ENCODE peak calls at places on chromosome 20, in five cellular contexts. One of them, this sample, is unnamed.

GRCh38 chr20:24779886-24780285 is 169.2 kb upstream of the CST7 start:
- DNase-seq in transverse colon: no peak
- DNase-seq in sigmoid colon: peak
- DNase-seq in GM12878: no peak
- DNase-seq in K562: no peak
- DNase-seq in this sample: peak

GRCh38 chr20:14498809-14499208 is 161.4 kb upstream of the FLRT3 start:
- DNase-seq in GM12878: no peak
- DNase-seq in K562: no peak
- DNase-seq in transverse colon: no peak
- DNase-seq in sigmoid colon: no peak
- DNase-seq in this sample: no peak

GRCh38 chr20:25865715-25866656 is 169.3 kb upstream of the ZNF337 start:
- DNase-seq in K562: peak
- DNase-seq in GM12878: no peak
- DNase-seq in transverse colon: peak
- DNase-seq in sigmoid colon: peak
- DNase-seq in this sample: peak

GRCh38 chr20:64063389-64064144 is 569 bp downstream of the TCEA2 start:
- DNase-seq in GM12878: no peak
- DNase-seq in K562: peak
- DNase-seq in sigmoid colon: no peak
- DNase-seq in transverse colon: peak
- DNase-seq in this sample: no peak

GRCh38 chr20:56808732-56809131 is 179.6 kb downstream of the TFAP2C start:
- DNase-seq in transverse colon: peak
- DNase-seq in sigmoid colon: no peak
- DNase-seq in GM12878: no peak
- DNase-seq in K562: no peak
- DNase-seq in this sample: no peak

GRCh38 chr20:41137412-41138216 is at the start of gene PLCG1:
- DNase-seq in K562: peak
- DNase-seq in GM12878: no peak
- DNase-seq in transverse colon: peak
- DNase-seq in sigmoid colon: peak
- DNase-seq in this sample: peak

GRCh38 chr20:1440024-1440423 is 26.6 kb downstream of the NSFL1C start:
- DNase-seq in transverse colon: no peak
- DNase-seq in K562: peak
- DNase-seq in sigmoid colon: no peak
- DNase-seq in GM12878: no peak
- DNase-seq in this sample: no peak

GRCh38 chr20:15578059-15578458 is 995.2 kb downstream of the KIF16B start:
- DNase-seq in sigmoid colon: no peak
- DNase-seq in GM12878: no peak
- DNase-seq in transverse colon: no peak
- DNase-seq in K562: no peak
- DNase-seq in this sample: no peak

GRCh38 chr20:9518776-9519175 is 4.4 kb downstream of the LAMP5 start:
- DNase-seq in transverse colon: no peak
- DNase-seq in GM12878: no peak
- DNase-seq in K562: no peak
- DNase-seq in sigmoid colon: no peak
- DNase-seq in this sample: no peak

GRCh38 chr20:35487479-35487878 is 32.1 kb downstream of the CEP250 start:
- DNase-seq in K562: no peak
- DNase-seq in transverse colon: no peak
- DNase-seq in sigmoid colon: no peak
- DNase-seq in GM12878: no peak
- DNase-seq in this sample: no peak

GRCh38 chr20:16528078-16528477 is 45.2 kb downstream of the KIF16B start:
- DNase-seq in sigmoid colon: no peak
- DNase-seq in transverse colon: peak
- DNase-seq in GM12878: no peak
- DNase-seq in K562: no peak
- DNase-seq in this sample: no peak

GRCh38 chr20:58906894-58907293 is 54.4 kb downstream of the GNAS start:
- DNase-seq in GM12878: no peak
- DNase-seq in sigmoid colon: no peak
- DNase-seq in transverse colon: no peak
- DNase-seq in K562: no peak
- DNase-seq in this sample: no peak

GRCh38 chr20:22371843-22372242 is 212.5 kb downstream of the FOXA2 start:
- DNase-seq in sigmoid colon: no peak
- DNase-seq in transverse colon: no peak
- DNase-seq in GM12878: peak
- DNase-seq in K562: no peak
- DNase-seq in this sample: no peak

GRCh38 chr20:61719691-61720347 is 345.9 kb downstream of the TAF4 start:
- DNase-seq in transverse colon: no peak
- DNase-seq in K562: no peak
- DNase-seq in GM12878: no peak
- DNase-seq in sigmoid colon: no peak
- DNase-seq in this sample: peak

GRCh38 chr20:57717797-57718196 is 8.0 kb upstream of the PMEPA1 start:
- DNase-seq in K562: no peak
- DNase-seq in transverse colon: no peak
- DNase-seq in GM12878: no peak
- DNase-seq in sigmoid colon: no peak
- DNase-seq in this sample: no peak

GRCh38 chr20:973785-974194 is 28.3 kb downstream of the RSPO4 start:
- DNase-seq in sigmoid colon: no peak
- DNase-seq in K562: peak
- DNase-seq in GM12878: peak
- DNase-seq in transverse colon: peak
- DNase-seq in this sample: no peak

GRCh38 chr20:40811004-40811403 is 122.0 kb upstream of the MAFB start:
- DNase-seq in K562: no peak
- DNase-seq in transverse colon: no peak
- DNase-seq in sigmoid colon: no peak
- DNase-seq in GM12878: no peak
- DNase-seq in this sample: no peak

GRCh38 chr20:10673831-10674683 is at the start of gene JAG1:
- DNase-seq in sigmoid colon: peak
- DNase-seq in GM12878: peak
- DNase-seq in transverse colon: peak
- DNase-seq in K562: peak
- DNase-seq in this sample: peak

GRCh38 chr20:35947489-35947888 is 6.8 kb downstream of the SCAND1 start:
- DNase-seq in GM12878: no peak
- DNase-seq in sigmoid colon: no peak
- DNase-seq in transverse colon: no peak
- DNase-seq in K562: no peak
- DNase-seq in this sample: no peak

GRCh38 chr20:41143354-41143753 is 6.0 kb downstream of the PLCG1 start:
- DNase-seq in GM12878: no peak
- DNase-seq in sigmoid colon: no peak
- DNase-seq in transverse colon: peak
- DNase-seq in K562: no peak
- DNase-seq in this sample: no peak

GRCh38 chr20:60073086-60073485 is 114.9 kb downstream of the CDH26 start:
- DNase-seq in K562: no peak
- DNase-seq in GM12878: no peak
- DNase-seq in transverse colon: no peak
- DNase-seq in sigmoid colon: peak
- DNase-seq in this sample: no peak

GRCh38 chr20:59159822-59160740 is 3.5 kb upstream of the ZNF831 start:
- DNase-seq in sigmoid colon: no peak
- DNase-seq in GM12878: no peak
- DNase-seq in transverse colon: peak
- DNase-seq in K562: no peak
- DNase-seq in this sample: no peak

GRCh38 chr20:53609501-53610445 is 16.1 kb upstream of the ZNF217 start:
- DNase-seq in sigmoid colon: peak
- DNase-seq in GM12878: no peak
- DNase-seq in transverse colon: peak
- DNase-seq in K562: peak
- DNase-seq in this sample: peak
- H3K4me3 ChIP-seq in sigmoid colon: no peak
- H3K4me3 ChIP-seq in GM12878: peak
- H3K4me3 ChIP-seq in transverse colon: no peak
- H3K4me3 ChIP-seq in K562: peak
- H3K4me3 ChIP-seq in this sample: peak

GRCh38 chr20:19451591-19452295 is 239.3 kb downstream of the SLC24A3 start:
- DNase-seq in GM12878: no peak
- DNase-seq in transverse colon: no peak
- DNase-seq in sigmoid colon: peak
- DNase-seq in K562: no peak
- DNase-seq in this sample: no peak
- TF ChIP-seq POLR2A in GM12878: no peak
- TF ChIP-seq POLR2A in transverse colon: no peak
- TF ChIP-seq POLR2A in sigmoid colon: no peak
- TF ChIP-seq POLR2A in K562: no peak
- TF ChIP-seq POLR2A in this sample: no peak

DNA sequence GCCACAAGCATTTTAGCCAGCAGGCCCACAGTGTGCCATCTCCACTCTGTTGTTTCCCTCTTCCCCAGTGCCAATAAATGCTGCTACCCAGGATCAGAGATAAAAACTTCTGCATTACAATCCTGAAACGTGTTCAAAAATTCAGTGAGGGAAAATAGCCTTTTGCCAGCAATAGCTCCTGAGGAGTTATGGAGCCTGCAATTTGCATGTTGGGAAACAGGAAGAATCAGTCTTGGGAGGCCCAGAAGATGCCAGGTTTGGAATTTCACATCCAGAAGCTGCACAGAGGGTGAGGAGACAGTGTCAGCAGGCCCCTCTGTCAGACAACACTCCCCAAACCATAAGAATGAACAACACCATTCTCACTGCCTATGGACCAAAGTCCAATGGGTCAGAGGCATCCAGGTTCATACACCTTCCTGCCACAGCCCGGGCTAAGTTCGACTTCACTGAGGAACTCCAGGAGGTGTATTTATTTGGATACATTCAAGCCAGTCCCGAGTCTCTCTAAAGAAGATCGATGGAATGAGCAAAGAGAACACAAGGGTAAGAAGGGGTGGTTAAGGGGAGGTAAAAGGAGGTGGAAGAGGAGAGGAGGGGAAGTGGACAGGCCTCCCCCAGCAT is 20.8 kb downstream of the RRBP1 start:
- DNase-seq in sigmoid colon: peak
- DNase-seq in K562: no peak
- DNase-seq in transverse colon: peak
- DNase-seq in GM12878: no peak
- DNase-seq in this sample: peak
- TF ChIP-seq POLR2AphosphoS5 in sigmoid colon: no peak
- TF ChIP-seq POLR2AphosphoS5 in K562: no peak
- TF ChIP-seq POLR2AphosphoS5 in transverse colon: no peak
- TF ChIP-seq POLR2AphosphoS5 in GM12878: no peak
- TF ChIP-seq POLR2AphosphoS5 in this sample: no peak

DNA sequence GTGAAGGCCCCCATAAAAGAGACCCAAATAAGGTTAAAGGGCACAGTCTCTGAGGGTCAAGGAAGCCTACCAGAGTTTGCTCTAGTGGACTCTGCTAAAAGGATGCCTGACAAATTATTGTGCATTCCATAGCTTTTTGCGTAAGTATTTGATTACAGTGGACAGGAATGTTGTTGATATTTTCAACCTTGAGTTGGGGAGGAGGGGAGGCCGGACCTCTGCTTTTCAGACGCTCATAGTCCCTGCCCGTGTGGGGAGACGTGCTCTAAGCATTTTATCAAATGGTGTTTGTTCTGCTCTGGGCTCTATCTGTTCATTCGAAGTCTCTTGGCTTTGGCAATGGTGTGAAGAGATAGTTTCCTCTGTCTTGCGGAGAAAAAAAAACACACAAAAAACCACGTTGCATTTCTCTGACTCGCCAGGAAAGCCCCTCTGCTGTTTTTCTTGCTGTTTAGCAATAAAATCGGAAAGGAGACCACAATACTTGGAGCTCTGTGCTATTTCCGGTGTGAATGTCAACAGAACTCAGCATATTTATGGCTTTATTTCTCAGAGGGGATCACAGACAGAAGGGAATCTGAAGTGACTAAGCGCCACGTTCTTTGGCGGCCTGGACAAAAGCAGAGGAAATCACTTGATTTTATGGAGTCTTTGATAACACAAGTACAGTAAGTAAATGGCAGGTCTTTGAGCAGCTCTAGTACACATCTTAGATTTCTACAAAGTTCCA is 159.8 kb downstream of the ZFP64 start:
- DNase-seq in GM12878: no peak
- DNase-seq in sigmoid colon: no peak
- DNase-seq in transverse colon: peak
- DNase-seq in K562: no peak
- DNase-seq in this sample: no peak
- H3K4me3 ChIP-seq in GM12878: no peak
- H3K4me3 ChIP-seq in sigmoid colon: no peak
- H3K4me3 ChIP-seq in transverse colon: no peak
- H3K4me3 ChIP-seq in K562: no peak
- H3K4me3 ChIP-seq in this sample: no peak

DNA sequence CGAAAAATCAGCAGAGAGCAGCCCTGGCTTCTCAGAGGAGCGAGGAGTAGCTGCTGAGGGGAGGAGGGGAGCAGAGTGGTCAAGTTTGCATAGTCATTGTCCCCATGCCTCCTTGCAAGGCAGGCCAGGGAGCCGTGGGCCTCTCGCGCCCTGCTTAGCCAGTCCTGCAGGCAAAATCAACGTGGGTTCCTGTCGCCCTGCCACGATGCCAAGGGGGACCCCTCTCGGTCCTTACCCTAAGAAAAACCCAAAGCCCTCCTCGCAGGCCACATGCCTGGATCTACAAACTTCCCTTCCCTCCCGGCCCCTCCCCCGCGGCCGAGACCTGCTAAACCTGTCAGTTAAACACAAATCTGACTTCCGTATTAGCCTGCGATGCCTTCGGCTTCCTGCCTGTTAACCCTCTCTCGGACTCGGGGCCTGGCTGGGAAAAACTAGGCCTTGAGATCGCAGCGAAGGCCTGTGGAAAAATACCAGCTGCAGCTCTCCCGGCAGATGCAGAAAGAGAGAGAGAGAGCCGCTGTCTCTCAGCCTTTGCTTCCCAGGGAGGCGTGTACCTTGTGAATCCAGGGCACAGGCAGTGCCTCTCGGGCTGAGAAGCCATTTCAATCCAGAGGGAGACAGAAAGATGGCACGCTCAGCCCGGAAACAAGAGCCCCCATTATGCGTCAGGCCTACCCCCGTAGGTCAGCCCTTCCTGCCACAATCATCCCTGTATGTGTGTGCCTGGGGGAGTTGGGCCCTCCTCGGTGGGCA is 975 bp upstream of the ZMYND8 start:
- DNase-seq in sigmoid colon: peak
- DNase-seq in K562: peak
- DNase-seq in transverse colon: peak
- DNase-seq in GM12878: no peak
- DNase-seq in this sample: peak
- TF ChIP-seq POLR2A in sigmoid colon: peak
- TF ChIP-seq POLR2A in K562: peak
- TF ChIP-seq POLR2A in transverse colon: no peak
- TF ChIP-seq POLR2A in GM12878: peak
- TF ChIP-seq POLR2A in this sample: no peak

This sample was measured in spleen.